ENCODE peak calls at places on chromosomes 11 and 22, in five cellular contexts. X is heart left ventricle, R is A549, K is IMR-90, W is ovary. A is an unnamed sample.

GRCh38 chr22:38112361-38112760 is 1.9 kb upstream of the BAIAP2L2 start:
- DNase-seq in X (no peak), R (no peak), K (no peak), W (no peak), A (no peak)

GRCh38 chr11:113014262-113014661 is 53.0 kb downstream of the NCAM1 start:
- DNase-seq in X (no peak), R (no peak), K (no peak), W (peak), A (no peak)

GRCh38 chr11:112564228-112564955 is 303.7 kb upstream of the PLET1 start:
- DNase-seq in X (peak), R (no peak), K (peak), W (no peak), A (no peak)

GRCh38 chr11:126407682-126408288 is 52.3 kb downstream of the ST3GAL4 start:
- DNase-seq in X (no peak), R (no peak), K (no peak), W (no peak), A (no peak)

GRCh38 chr11:79439430-79439892 is 1.4 kb downstream of the TENM4 start:
- DNase-seq in X (peak), R (no peak), K (peak), W (peak), A (peak)

GRCh38 chr11:87463486-87464102 is 425.9 kb downstream of the TMEM135 start:
- DNase-seq in X (no peak), R (peak), K (peak), W (no peak), A (peak)

GRCh38 chr11:47143322-47143721 is 33.4 kb downstream of the ARFGAP2 start:
- DNase-seq in X (peak), R (no peak), K (peak), W (no peak), A (no peak)

GRCh38 chr22:22951035-22951434 is 63.4 kb downstream of the IGLL5 start:
- DNase-seq in X (no peak), R (no peak), K (no peak), W (no peak), A (no peak)

GRCh38 chr11:79113099-79113498 is 327.7 kb downstream of the TENM4 start:
- DNase-seq in X (no peak), R (no peak), K (no peak), W (peak), A (no peak)

GRCh38 chr11:22466809-22467208 is 128.6 kb downstream of the SLC17A6 start:
- DNase-seq in X (peak), R (peak), K (peak), W (no peak), A (no peak)

GRCh38 chr11:20197881-20198280 is 37.6 kb upstream of the DBX1 start:
- DNase-seq in X (no peak), R (no peak), K (no peak), W (no peak), A (no peak)

GRCh38 chr11:78943841-78944240 is 369.2 kb upstream of the NARS2 start:
- DNase-seq in X (no peak), R (no peak), K (no peak), W (no peak), A (peak)

GRCh38 chr11:34674038-34674437 is 53.1 kb downstream of the EHF start:
- DNase-seq in X (no peak), R (no peak), K (no peak), W (no peak), A (no peak)

GRCh38 chr11:45154276-45154675 is 7.8 kb downstream of the PRDM11 start:
- DNase-seq in X (no peak), R (no peak), K (no peak), W (no peak), A (no peak)

GRCh38 chr11:81987829-81988472 is 745.7 kb downstream of the FAM181B start:
- DNase-seq in X (no peak), R (no peak), K (no peak), W (no peak), A (no peak)

GRCh38 chr11:125591659-125592304 is 870 bp upstream of the STT3A start:
- DNase-seq in X (peak), R (no peak), K (peak), W (peak), A (peak)

GRCh38 chr22:29311468-29312217 is 3.9 kb downstream of the RASL10A start:
- DNase-seq in X (peak), R (no peak), K (no peak), W (peak), A (no peak)

GRCh38 chr22:39176067-39176621 is 23.7 kb upstream of the CBX7 start:
- DNase-seq in X (peak), R (peak), K (peak), W (peak), A (no peak)

GRCh38 chr11:64222651-64223000 is 3.4 kb downstream of the TRPT1 start:
- DNase-seq in X (no peak), R (no peak), K (no peak), W (no peak), A (no peak)

GRCh38 chr11:34824425-34824824 is 91.8 kb downstream of the APIP start:
- DNase-seq in X (no peak), R (no peak), K (no peak), W (no peak), A (no peak)

GRCh38 chr11:127182586-127183203 is 182.1 kb upstream of the KIRREL3 start:
- DNase-seq in X (no peak), R (no peak), K (no peak), W (no peak), A (no peak)

GRCh38 chr22:26610072-26610958 is 7.5 kb downstream of the CRYBB1 start:
- DNase-seq in X (peak), R (no peak), K (peak), W (no peak), A (no peak)

GRCh38 chr11:19817265-19817851 is 104.7 kb downstream of the NAV2 start:
- DNase-seq in X (no peak), R (no peak), K (no peak), W (no peak), A (no peak)

GRCh38 chr11:91926967-91927366 is 297.7 kb upstream of the FAT3 start:
- DNase-seq in X (peak), R (no peak), K (no peak), W (no peak), A (no peak)

GRCh38 chr11:41579546-41579945 is 120.1 kb upstream of the LRRC4C start:
- DNase-seq in X (no peak), R (no peak), K (no peak), W (no peak), A (no peak)

GRCh38 chr11:62108971-62109391 is 14.8 kb upstream of the INCENP start:
- DNase-seq in X (no peak), R (no peak), K (peak), W (no peak), A (no peak)

GRCh38 chr11:35077709-35078695 is 61.0 kb upstream of the CD44 start:
- DNase-seq in X (no peak), R (peak), K (peak), W (no peak), A (no peak)

GRCh38 chr11:63868399-63869064 is 29.6 kb downstream of the MARK2 start:
- DNase-seq in X (no peak), R (no peak), K (no peak), W (no peak), A (no peak)

GRCh38 chr22:16844529-16844928 is 19.3 kb upstream of the XKR3 start:
- DNase-seq in X (no peak), R (no peak), K (no peak), W (no peak), A (no peak)

GRCh38 chr11:129932385-129933067 is 37.1 kb upstream of the NFRKB start:
- DNase-seq in X (no peak), R (no peak), K (no peak), W (no peak), A (no peak)

GRCh38 chr11:101127699-101128570 is 1.7 kb downstream of the PGR start:
- DNase-seq in X (peak), R (no peak), K (no peak), W (peak), A (no peak)
- TF ChIP-seq POLR2A in X (no peak), R (no peak), K (no peak), W (no peak), A (no peak)

DNA sequence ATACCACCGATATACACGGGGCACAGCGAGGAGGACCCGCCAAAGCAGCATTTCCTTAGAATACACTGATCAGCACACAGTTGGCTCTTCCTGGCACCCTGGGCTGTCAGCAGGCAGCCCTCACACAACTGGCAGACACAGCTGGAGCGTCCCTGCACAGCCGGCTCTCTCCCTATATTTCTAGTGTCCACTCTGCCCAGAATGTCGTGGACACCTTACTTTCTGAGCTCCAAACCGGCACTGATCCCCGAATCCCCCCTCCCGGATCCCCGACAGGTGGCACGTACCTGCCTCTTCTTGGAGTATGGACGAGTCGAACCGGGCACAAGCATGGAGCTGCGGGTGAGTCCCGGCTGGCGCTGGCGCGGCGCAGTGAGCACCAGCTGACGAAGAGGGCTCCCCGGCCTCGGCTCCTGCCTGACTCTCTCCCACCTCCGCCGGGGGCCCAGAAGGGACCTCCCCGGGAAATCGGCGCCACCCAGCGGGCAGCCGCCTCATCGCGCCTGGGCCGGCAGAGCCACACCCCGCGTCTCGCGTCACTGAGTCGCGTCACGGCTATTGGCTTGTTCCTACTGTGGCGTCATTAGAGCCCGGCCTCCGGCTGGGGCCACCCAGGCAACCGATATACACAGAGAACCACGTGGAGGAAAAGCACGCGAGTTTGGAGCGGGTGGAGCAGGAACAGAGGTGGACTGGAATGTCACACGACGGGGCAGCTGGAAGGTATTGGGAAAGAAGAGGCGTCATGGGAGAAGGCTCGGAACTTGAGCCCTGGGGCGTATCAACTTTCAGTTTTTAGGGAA is at the start of gene USP2:
- DNase-seq in X (peak), R (peak), K (peak), W (peak), A (peak)
- TF ChIP-seq POLR2A in X (peak), R (no peak), K (no peak), W (peak), A (no peak)

GRCh38 chr11:115222863-115223530 is 281.2 kb downstream of the CADM1 start:
- DNase-seq in X (no peak), R (no peak), K (no peak), W (no peak), A (no peak)

GRCh38 chr11:115220881-115221280 is 283.3 kb downstream of the CADM1 start:
- DNase-seq in X (no peak), R (no peak), K (no peak), W (no peak), A (no peak)

GRCh38 chr11:115220423-115220822 is 283.8 kb downstream of the CADM1 start:
- DNase-seq in X (no peak), R (no peak), K (no peak), W (no peak), A (no peak)

GRCh38 chr11:115221461-115222069 is 282.6 kb downstream of the CADM1 start:
- DNase-seq in X (no peak), R (no peak), K (no peak), W (no peak), A (no peak)

DNA sequence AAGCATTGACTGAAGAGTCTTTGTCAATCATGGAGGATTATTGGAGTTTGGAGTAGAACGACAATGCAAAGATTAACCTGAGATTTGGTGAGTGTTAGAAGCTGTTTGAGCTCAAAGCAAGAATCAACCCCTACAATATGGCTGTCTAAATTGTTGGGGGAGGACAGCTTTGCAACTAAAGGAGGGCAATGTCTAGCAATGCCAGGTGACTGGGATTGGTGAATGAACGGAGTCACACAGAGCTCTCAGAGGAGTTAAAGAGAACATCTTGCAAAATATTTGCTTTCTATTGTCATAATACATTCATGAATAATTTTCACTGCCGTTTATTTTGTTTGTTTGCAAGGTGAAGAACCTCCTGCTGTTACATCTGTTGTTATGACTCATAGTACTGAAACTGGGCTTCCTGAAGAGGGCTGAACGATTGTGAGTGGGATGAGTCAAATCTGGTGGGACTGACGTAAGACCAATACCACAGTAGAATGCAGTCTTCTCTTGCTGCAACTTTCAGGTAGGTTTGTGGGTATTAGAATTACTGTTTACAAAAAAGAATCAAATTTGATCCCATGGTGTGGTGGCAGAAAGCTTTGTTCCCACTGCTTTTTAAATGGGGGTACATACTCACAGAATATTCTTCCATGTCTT is 281.9 kb downstream of the CADM1 start:
- DNase-seq in X (no peak), R (peak), K (peak), W (no peak), A (no peak)
- TF ChIP-seq POLR2A in X (no peak), R (no peak), K (no peak), W (no peak), A (no peak)

GRCh38 chr11:1761857-1762536 is 1.7 kb downstream of the CTSD start:
- DNase-seq in X (peak), R (no peak), K (no peak), W (no peak), A (no peak)

GRCh38 chr11:1759851-1760220 is 3.9 kb downstream of the CTSD start:
- DNase-seq in X (no peak), R (no peak), K (no peak), W (no peak), A (no peak)

GRCh38 chr11:1759151-1759850 is 4.4 kb downstream of the CTSD start:
- DNase-seq in X (peak), R (no peak), K (no peak), W (peak), A (no peak)

GRCh38 chr11:1761110-1761856 is 2.4 kb downstream of the CTSD start:
- DNase-seq in X (no peak), R (no peak), K (no peak), W (peak), A (no peak)

GRCh38 chr11:1760351-1761109 is 3.2 kb downstream of the CTSD start:
- DNase-seq in X (peak), R (no peak), K (peak), W (peak), A (peak)
- TF ChIP-seq POLR2A in X (peak), R (no peak), K (no peak), W (no peak), A (no peak)

GRCh38 chr22:46148336-46148735 is 2.0 kb upstream of the PPARA start:
- DNase-seq in X (no peak), R (no peak), K (no peak), W (no peak), A (no peak)
- TF ChIP-seq POLR2A in X (no peak), R (no peak), K (no peak), W (no peak), A (no peak)

GRCh38 chr22:41367680-41368542 is 13.8 kb upstream of the TEF start:
- DNase-seq in X (peak), R (no peak), K (peak), W (peak), A (no peak)

GRCh38 chr22:41368543-41368817 is 13.3 kb upstream of the TEF start:
- DNase-seq in X (no peak), R (no peak), K (no peak), W (no peak), A (no peak)

GRCh38 chr22:41367039-41367679 is 14.6 kb upstream of the TEF start:
- DNase-seq in X (peak), R (peak), K (peak), W (peak), A (peak)

GRCh38 chr22:41369837-41370236 is 11.9 kb upstream of the TEF start:
- DNase-seq in X (no peak), R (no peak), K (no peak), W (no peak), A (no peak)

GRCh38 chr22:41369089-41369745 is 12.5 kb upstream of the TEF start:
- DNase-seq in X (no peak), R (no peak), K (no peak), W (no peak), A (no peak)
- TF ChIP-seq POLR2A in X (no peak), R (no peak), K (no peak), W (no peak), A (no peak)

GRCh38 chr11:8910662-8911039 is 338 bp upstream of the AKIP1 start:
- DNase-seq in X (no peak), R (no peak), K (no peak), W (no peak), A (no peak)

GRCh38 chr11:8913961-8914660 is 3.1 kb downstream of the AKIP1 start:
- DNase-seq in X (peak), R (peak), K (peak), W (peak), A (peak)

GRCh38 chr11:8914661-8915018 is 3.7 kb downstream of the AKIP1 start:
- DNase-seq in X (no peak), R (no peak), K (no peak), W (no peak), A (no peak)

GRCh38 chr11:8908099-8908498 is 2.9 kb upstream of the AKIP1 start:
- DNase-seq in X (no peak), R (no peak), K (no peak), W (no peak), A (no peak)

DNA sequence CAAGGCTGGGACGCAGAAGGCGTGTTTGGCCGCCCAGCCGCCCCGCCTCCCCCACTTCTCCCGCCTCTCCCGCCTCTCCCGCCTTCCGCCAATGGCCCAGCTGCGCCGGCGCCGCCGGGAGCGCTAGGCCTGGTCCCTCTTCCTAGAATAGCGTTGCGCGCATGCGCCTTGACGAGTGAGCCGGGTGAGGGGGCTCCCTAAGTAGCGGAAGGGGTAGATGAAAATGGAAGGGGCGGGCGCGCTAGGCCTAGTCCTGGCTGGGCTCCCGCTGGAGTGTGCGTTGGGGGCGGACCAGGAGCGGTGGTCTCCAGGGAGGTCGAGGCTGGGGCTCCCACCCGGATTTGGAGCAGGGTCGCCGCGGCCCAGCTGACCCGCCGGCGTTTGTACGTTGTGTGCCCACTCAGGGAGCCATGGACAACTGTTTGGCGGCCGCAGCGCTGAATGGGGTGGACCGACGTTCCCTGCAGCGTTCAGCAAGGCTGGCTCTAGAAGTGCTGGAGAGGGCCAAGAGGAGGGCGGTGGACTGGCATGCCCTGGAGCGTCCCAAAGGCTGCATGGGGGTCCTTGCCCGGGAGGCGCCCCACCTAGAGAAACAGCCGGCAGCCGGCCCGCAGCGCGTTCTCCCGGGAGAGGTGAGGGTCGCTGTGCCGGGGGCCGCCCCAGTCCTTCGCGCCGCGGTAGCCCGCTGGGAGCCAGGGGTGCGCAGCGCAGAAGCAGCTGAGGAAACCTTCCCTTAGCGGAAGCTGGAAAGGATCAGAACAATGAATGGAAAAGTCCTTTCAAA is at the start of gene AKIP1:
- DNase-seq in X (peak), R (peak), K (peak), W (peak), A (peak)
- TF ChIP-seq POLR2A in X (peak), R (peak), K (peak), W (peak), A (peak)

GRCh38 chr22:21567456-21568206 is at the start of gene UBE2L3:
- DNase-seq in X (peak), R (peak), K (peak), W (peak), A (peak)
- TF ChIP-seq POLR2A in X (peak), R (peak), K (peak), W (peak), A (peak)

GRCh38 chr22:44171486-44172076 is 9.1 kb upstream of the PARVG start:
- DNase-seq in X (no peak), R (no peak), K (no peak), W (no peak), A (no peak)
- TF ChIP-seq POLR2A in X (no peak), R (no peak), K (no peak), W (no peak), A (no peak)

GRCh38 chr11:18723991-18724390 is 2.0 kb downstream of the IGSF22 start:
- DNase-seq in X (no peak), R (no peak), K (no peak), W (no peak), A (no peak)

GRCh38 chr11:18721576-18722292 is 4.3 kb downstream of the IGSF22 start:
- DNase-seq in X (no peak), R (peak), K (peak), W (peak), A (peak)

GRCh38 chr11:18720811-18721575 is 5.0 kb downstream of the IGSF22 start:
- DNase-seq in X (peak), R (peak), K (peak), W (peak), A (peak)

GRCh38 chr11:18722293-18722637 is 3.7 kb downstream of the IGSF22 start:
- DNase-seq in X (no peak), R (no peak), K (no peak), W (no peak), A (no peak)

GRCh38 chr11:18720086-18720810 is 5.7 kb downstream of the IGSF22 start:
- DNase-seq in X (no peak), R (no peak), K (peak), W (no peak), A (no peak)
- TF ChIP-seq POLR2A in X (no peak), R (no peak), K (no peak), W (no peak), A (no peak)

A was measured in erythroblast.